ENCODE peak calls at places on chromosomes 12 and 14, in ten cellular contexts. One of them, this sample, is unnamed.

GRCh38 chr14:57865066-57865449 is 834 bp downstream of the SLC35F4 start:
- DNase-seq in endothelial cell: no peak
- DNase-seq in mucosa of descending colon: no peak
- DNase-seq in HCEC 1CT: no peak
- DNase-seq in stimulated activated CD8-positive, alpha-beta memory T cell treated with anti-CD3 and anti-CD28 coated beads, Interleukin-15, amount 100 ng/mL, for 24 hours: no peak
- DNase-seq in uterus: no peak
- DNase-seq in GM20000: no peak
- DNase-seq in activated naive CD4-positive, alpha-beta T cell treated with anti-CD3 and anti-CD28 coated beads, Interleukin-2, amount 50 U/mL, for 16 hours: no peak
- DNase-seq in EL: no peak
- DNase-seq in epithelial cell of esophagus: no peak
- DNase-seq in this sample: no peak

GRCh38 chr14:35534130-35534883 is at the start of gene INSM2:
- DNase-seq in endothelial cell: peak
- DNase-seq in EL: no peak
- DNase-seq in mucosa of descending colon: no peak
- DNase-seq in epithelial cell of esophagus: peak
- DNase-seq in HCEC 1CT: no peak
- DNase-seq in uterus: no peak
- DNase-seq in activated naive CD4-positive, alpha-beta T cell treated with anti-CD3 and anti-CD28 coated beads, Interleukin-2, amount 50 U/mL, for 16 hours: peak
- DNase-seq in GM20000: peak
- DNase-seq in stimulated activated CD8-positive, alpha-beta memory T cell treated with anti-CD3 and anti-CD28 coated beads, Interleukin-15, amount 100 ng/mL, for 24 hours: no peak
- DNase-seq in this sample: peak

GRCh38 chr14:65997350-65997749 is 488.8 kb upstream of the CCDC196 start:
- DNase-seq in epithelial cell of esophagus: peak
- DNase-seq in EL: no peak
- DNase-seq in endothelial cell: no peak
- DNase-seq in GM20000: no peak
- DNase-seq in stimulated activated CD8-positive, alpha-beta memory T cell treated with anti-CD3 and anti-CD28 coated beads, Interleukin-15, amount 100 ng/mL, for 24 hours: no peak
- DNase-seq in activated naive CD4-positive, alpha-beta T cell treated with anti-CD3 and anti-CD28 coated beads, Interleukin-2, amount 50 U/mL, for 16 hours: no peak
- DNase-seq in mucosa of descending colon: no peak
- DNase-seq in uterus: no peak
- DNase-seq in HCEC 1CT: no peak
- DNase-seq in this sample: no peak

GRCh38 chr12:128796439-128797118 is 27.2 kb downstream of the SLC15A4 start:
- DNase-seq in endothelial cell: no peak
- DNase-seq in EL: no peak
- DNase-seq in GM20000: peak
- DNase-seq in mucosa of descending colon: no peak
- DNase-seq in activated naive CD4-positive, alpha-beta T cell treated with anti-CD3 and anti-CD28 coated beads, Interleukin-2, amount 50 U/mL, for 16 hours: no peak
- DNase-seq in HCEC 1CT: no peak
- DNase-seq in epithelial cell of esophagus: no peak
- DNase-seq in stimulated activated CD8-positive, alpha-beta memory T cell treated with anti-CD3 and anti-CD28 coated beads, Interleukin-15, amount 100 ng/mL, for 24 hours: no peak
- DNase-seq in uterus: no peak
- DNase-seq in this sample: no peak

GRCh38 chr14:21300892-21301291 is 21.0 kb downstream of the RPGRIP1 start:
- DNase-seq in endothelial cell: peak
- DNase-seq in mucosa of descending colon: peak
- DNase-seq in EL: no peak
- DNase-seq in HCEC 1CT: no peak
- DNase-seq in epithelial cell of esophagus: peak
- DNase-seq in uterus: no peak
- DNase-seq in GM20000: no peak
- DNase-seq in activated naive CD4-positive, alpha-beta T cell treated with anti-CD3 and anti-CD28 coated beads, Interleukin-2, amount 50 U/mL, for 16 hours: peak
- DNase-seq in stimulated activated CD8-positive, alpha-beta memory T cell treated with anti-CD3 and anti-CD28 coated beads, Interleukin-15, amount 100 ng/mL, for 24 hours: no peak
- DNase-seq in this sample: peak

GRCh38 chr14:30296956-30297405 is 262.0 kb upstream of the G2E3 start:
- DNase-seq in activated naive CD4-positive, alpha-beta T cell treated with anti-CD3 and anti-CD28 coated beads, Interleukin-2, amount 50 U/mL, for 16 hours: no peak
- DNase-seq in HCEC 1CT: no peak
- DNase-seq in stimulated activated CD8-positive, alpha-beta memory T cell treated with anti-CD3 and anti-CD28 coated beads, Interleukin-15, amount 100 ng/mL, for 24 hours: no peak
- DNase-seq in mucosa of descending colon: no peak
- DNase-seq in GM20000: no peak
- DNase-seq in epithelial cell of esophagus: no peak
- DNase-seq in uterus: no peak
- DNase-seq in EL: no peak
- DNase-seq in endothelial cell: no peak
- DNase-seq in this sample: no peak

GRCh38 chr12:67811437-67812361 is 163.2 kb downstream of the DYRK2 start:
- DNase-seq in stimulated activated CD8-positive, alpha-beta memory T cell treated with anti-CD3 and anti-CD28 coated beads, Interleukin-15, amount 100 ng/mL, for 24 hours: no peak
- DNase-seq in GM20000: no peak
- DNase-seq in EL: peak
- DNase-seq in endothelial cell: no peak
- DNase-seq in activated naive CD4-positive, alpha-beta T cell treated with anti-CD3 and anti-CD28 coated beads, Interleukin-2, amount 50 U/mL, for 16 hours: no peak
- DNase-seq in HCEC 1CT: peak
- DNase-seq in epithelial cell of esophagus: peak
- DNase-seq in mucosa of descending colon: no peak
- DNase-seq in uterus: no peak
- DNase-seq in this sample: no peak

GRCh38 chr14:64792231-64792630 is 87.5 kb downstream of the SPTB start:
- DNase-seq in mucosa of descending colon: no peak
- DNase-seq in GM20000: no peak
- DNase-seq in stimulated activated CD8-positive, alpha-beta memory T cell treated with anti-CD3 and anti-CD28 coated beads, Interleukin-15, amount 100 ng/mL, for 24 hours: no peak
- DNase-seq in uterus: no peak
- DNase-seq in activated naive CD4-positive, alpha-beta T cell treated with anti-CD3 and anti-CD28 coated beads, Interleukin-2, amount 50 U/mL, for 16 hours: no peak
- DNase-seq in epithelial cell of esophagus: no peak
- DNase-seq in endothelial cell: no peak
- DNase-seq in HCEC 1CT: no peak
- DNase-seq in EL: no peak
- DNase-seq in this sample: no peak

GRCh38 chr14:39396448-39396847 is 35.8 kb downstream of the FBXO33 start:
- DNase-seq in EL: peak
- DNase-seq in activated naive CD4-positive, alpha-beta T cell treated with anti-CD3 and anti-CD28 coated beads, Interleukin-2, amount 50 U/mL, for 16 hours: no peak
- DNase-seq in mucosa of descending colon: no peak
- DNase-seq in epithelial cell of esophagus: peak
- DNase-seq in HCEC 1CT: peak
- DNase-seq in uterus: no peak
- DNase-seq in endothelial cell: no peak
- DNase-seq in GM20000: no peak
- DNase-seq in stimulated activated CD8-positive, alpha-beta memory T cell treated with anti-CD3 and anti-CD28 coated beads, Interleukin-15, amount 100 ng/mL, for 24 hours: no peak
- DNase-seq in this sample: no peak

GRCh38 chr12:78863482-78864427 is 819 bp upstream of the SYT1 start:
- DNase-seq in mucosa of descending colon: peak
- DNase-seq in epithelial cell of esophagus: peak
- DNase-seq in activated naive CD4-positive, alpha-beta T cell treated with anti-CD3 and anti-CD28 coated beads, Interleukin-2, amount 50 U/mL, for 16 hours: no peak
- DNase-seq in EL: peak
- DNase-seq in endothelial cell: peak
- DNase-seq in HCEC 1CT: peak
- DNase-seq in uterus: peak
- DNase-seq in stimulated activated CD8-positive, alpha-beta memory T cell treated with anti-CD3 and anti-CD28 coated beads, Interleukin-15, amount 100 ng/mL, for 24 hours: no peak
- DNase-seq in GM20000: peak
- DNase-seq in this sample: peak

GRCh38 chr12:27869567-27869966 is 89.5 kb upstream of the MANSC4 start:
- DNase-seq in mucosa of descending colon: no peak
- DNase-seq in EL: no peak
- DNase-seq in HCEC 1CT: no peak
- DNase-seq in activated naive CD4-positive, alpha-beta T cell treated with anti-CD3 and anti-CD28 coated beads, Interleukin-2, amount 50 U/mL, for 16 hours: no peak
- DNase-seq in GM20000: no peak
- DNase-seq in endothelial cell: no peak
- DNase-seq in epithelial cell of esophagus: no peak
- DNase-seq in uterus: no peak
- DNase-seq in stimulated activated CD8-positive, alpha-beta memory T cell treated with anti-CD3 and anti-CD28 coated beads, Interleukin-15, amount 100 ng/mL, for 24 hours: no peak
- DNase-seq in this sample: peak

GRCh38 chr14:39576726-39577125 is 144.5 kb upstream of the FBXO33 start:
- DNase-seq in uterus: no peak
- DNase-seq in EL: no peak
- DNase-seq in endothelial cell: no peak
- DNase-seq in stimulated activated CD8-positive, alpha-beta memory T cell treated with anti-CD3 and anti-CD28 coated beads, Interleukin-15, amount 100 ng/mL, for 24 hours: no peak
- DNase-seq in HCEC 1CT: no peak
- DNase-seq in mucosa of descending colon: no peak
- DNase-seq in epithelial cell of esophagus: peak
- DNase-seq in GM20000: no peak
- DNase-seq in activated naive CD4-positive, alpha-beta T cell treated with anti-CD3 and anti-CD28 coated beads, Interleukin-2, amount 50 U/mL, for 16 hours: no peak
- DNase-seq in this sample: no peak

GRCh38 chr14:101082036-101082435 is 178.5 kb upstream of the RTL1 start:
- DNase-seq in stimulated activated CD8-positive, alpha-beta memory T cell treated with anti-CD3 and anti-CD28 coated beads, Interleukin-15, amount 100 ng/mL, for 24 hours: no peak
- DNase-seq in EL: no peak
- DNase-seq in activated naive CD4-positive, alpha-beta T cell treated with anti-CD3 and anti-CD28 coated beads, Interleukin-2, amount 50 U/mL, for 16 hours: no peak
- DNase-seq in uterus: no peak
- DNase-seq in endothelial cell: no peak
- DNase-seq in GM20000: no peak
- DNase-seq in mucosa of descending colon: no peak
- DNase-seq in epithelial cell of esophagus: no peak
- DNase-seq in HCEC 1CT: no peak
- DNase-seq in this sample: no peak

GRCh38 chr12:30794591-30795409 is 40.0 kb upstream of the CAPRIN2 start:
- DNase-seq in activated naive CD4-positive, alpha-beta T cell treated with anti-CD3 and anti-CD28 coated beads, Interleukin-2, amount 50 U/mL, for 16 hours: no peak
- DNase-seq in epithelial cell of esophagus: peak
- DNase-seq in endothelial cell: no peak
- DNase-seq in EL: peak
- DNase-seq in GM20000: no peak
- DNase-seq in mucosa of descending colon: no peak
- DNase-seq in uterus: no peak
- DNase-seq in HCEC 1CT: peak
- DNase-seq in stimulated activated CD8-positive, alpha-beta memory T cell treated with anti-CD3 and anti-CD28 coated beads, Interleukin-15, amount 100 ng/mL, for 24 hours: no peak
- DNase-seq in this sample: no peak

GRCh38 chr12:60174476-60174875 is 578.6 kb downstream of the SLC16A7 start:
- DNase-seq in endothelial cell: no peak
- DNase-seq in epithelial cell of esophagus: no peak
- DNase-seq in activated naive CD4-positive, alpha-beta T cell treated with anti-CD3 and anti-CD28 coated beads, Interleukin-2, amount 50 U/mL, for 16 hours: no peak
- DNase-seq in EL: peak
- DNase-seq in stimulated activated CD8-positive, alpha-beta memory T cell treated with anti-CD3 and anti-CD28 coated beads, Interleukin-15, amount 100 ng/mL, for 24 hours: no peak
- DNase-seq in mucosa of descending colon: no peak
- DNase-seq in GM20000: no peak
- DNase-seq in HCEC 1CT: no peak
- DNase-seq in uterus: no peak
- DNase-seq in this sample: no peak

GRCh38 chr12:28035483-28035882 is 63.0 kb upstream of the PTHLH start:
- DNase-seq in epithelial cell of esophagus: peak
- DNase-seq in stimulated activated CD8-positive, alpha-beta memory T cell treated with anti-CD3 and anti-CD28 coated beads, Interleukin-15, amount 100 ng/mL, for 24 hours: no peak
- DNase-seq in GM20000: no peak
- DNase-seq in EL: peak
- DNase-seq in mucosa of descending colon: no peak
- DNase-seq in uterus: no peak
- DNase-seq in endothelial cell: no peak
- DNase-seq in activated naive CD4-positive, alpha-beta T cell treated with anti-CD3 and anti-CD28 coated beads, Interleukin-2, amount 50 U/mL, for 16 hours: no peak
- DNase-seq in HCEC 1CT: peak
- DNase-seq in this sample: no peak

This sample was measured in left ventricle myocardium superior.